ENCODE peak calls at places on chromosomes 5 and 9, in four cellular contexts. U is stimulated activated CD8-positive, alpha-beta memory T cell treated with anti-CD3 and anti-CD28 coated beads, Interleukin-2, amount 100 ng/mL, for 48 hours; F is HS-5; A is NCI-H526 treated with DMSO at 0.1 percent for 48 hours. S is an unnamed sample.

GRCh38 chr9:35666547-35666946 is 1.6 kb upstream of the ARHGEF39 start:
- DNase-seq in U (no peak), F (no peak), A (no peak), S (no peak)

GRCh38 chr9:81430727-81431126 is 258.6 kb downstream of the TLE1 start:
- DNase-seq in U (no peak), F (peak; percentile 62), A (no peak), S (no peak)

GRCh38 chr9:21862871-21863270 is 60.4 kb downstream of the MTAP start:
- DNase-seq in U (no peak), F (no peak), A (no peak), S (no peak)

GRCh38 chr9:76916231-76916630 is 10.3 kb upstream of the PRUNE2 start:
- DNase-seq in U (no peak), F (no peak), A (peak; percentile 3), S (no peak)

GRCh38 chr9:98248737-98249474 is 6.5 kb downstream of the TBC1D2 start:
- DNase-seq in U (no peak), F (peak; percentile 76), A (no peak), S (peak; percentile 93)

GRCh38 chr9:86756576-86757381 is 190.5 kb downstream of the GAS1 start:
- DNase-seq in U (no peak), F (no peak), A (no peak), S (no peak)

GRCh38 chr9:7967851-7968250 is 168.3 kb upstream of the DMAC1 start:
- DNase-seq in U (no peak), F (no peak), A (no peak), S (no peak)

GRCh38 chr9:120773218-120773617 is 20.0 kb downstream of the FBXW2 start:
- DNase-seq in U (no peak), F (no peak), A (no peak), S (no peak)

GRCh38 chr5:160369990-160370712 is at the start of gene C1QTNF2:
- DNase-seq in U (peak; percentile 5), F (peak; percentile 10), A (no peak), S (no peak)

GRCh38 chr5:151248651-151249050 is 4.3 kb upstream of the GM2A start:
- DNase-seq in U (no peak), F (no peak), A (no peak), S (no peak)

GRCh38 chr5:9537223-9538141 is 8.4 kb downstream of the SEMA5A start:
- DNase-seq in U (no peak), F (no peak), A (no peak), S (no peak)

S was measured in AG04449.